ENCODE peak calls at places on chromosome 22, in seven cellular contexts. O, X, Q, S, D, Z and I are unnamed samples.

GRCh38 chr22:20035375-20036084 is 14.6 kb downstream of the TANGO2 start:
- DNase-seq in O (no peak), X (no peak), Q (no peak), S (no peak), D (no peak), Z (no peak), I (no peak)

GRCh38 chr22:32649515-32650200 is 151.8 kb upstream of the TIMP3 start:
- DNase-seq in O (no peak), X (no peak), Q (no peak), S (no peak), D (no peak), Z (no peak), I (no peak)

GRCh38 chr22:40215266-40215665 is 37.5 kb downstream of the TNRC6B start:
- DNase-seq in O (peak), X (no peak), Q (peak), S (no peak), D (no peak), Z (no peak), I (no peak)

GRCh38 chr22:36334838-36335603 is 52.7 kb downstream of the MYH9 start:
- DNase-seq in O (no peak), X (peak), Q (peak), S (no peak), D (no peak), Z (no peak), I (peak)

GRCh38 chr22:32606181-32606580 is 131.6 kb downstream of the FBXO7 start:
- DNase-seq in O (no peak), X (no peak), Q (no peak), S (peak), D (no peak), Z (no peak), I (no peak)

GRCh38 chr22:30266445-30267381 is at the start of gene OSM:
- DNase-seq in O (peak), X (no peak), Q (peak), S (no peak), D (no peak), Z (peak), I (no peak)

GRCh38 chr22:48714231-48714630 is 1113.4 kb downstream of the BRD1 start:
- DNase-seq in O (no peak), X (no peak), Q (no peak), S (no peak), D (no peak), Z (no peak), I (no peak)

GRCh38 chr22:42670921-42671709 is 21.9 kb upstream of the CYB5R3 start:
- DNase-seq in O (no peak), X (peak), Q (no peak), S (no peak), D (no peak), Z (no peak), I (no peak)

GRCh38 chr22:41447435-41448188 is 1.0 kb upstream of the TOB2 start:
- DNase-seq in O (peak), X (peak), Q (peak), S (peak), D (peak), Z (peak), I (peak)

GRCh38 chr22:46596819-46597218 is 23.4 kb upstream of the GRAMD4 start:
- DNase-seq in O (peak), X (no peak), Q (peak), S (peak), D (no peak), Z (no peak), I (peak)
- TF ChIP-seq CTCF in O (peak), X (no peak), Q (peak), S (peak), D (no peak), Z (no peak), I (peak)

GRCh38 chr22:46833228-46833627 is 70.8 kb downstream of the TBC1D22A start:
- DNase-seq in O (peak), X (peak), Q (peak), S (peak), D (no peak), Z (no peak), I (peak)
- TF ChIP-seq CTCF in O (no peak), X (peak), Q (peak), S (peak), D (no peak), Z (no peak), I (peak)

DNA sequence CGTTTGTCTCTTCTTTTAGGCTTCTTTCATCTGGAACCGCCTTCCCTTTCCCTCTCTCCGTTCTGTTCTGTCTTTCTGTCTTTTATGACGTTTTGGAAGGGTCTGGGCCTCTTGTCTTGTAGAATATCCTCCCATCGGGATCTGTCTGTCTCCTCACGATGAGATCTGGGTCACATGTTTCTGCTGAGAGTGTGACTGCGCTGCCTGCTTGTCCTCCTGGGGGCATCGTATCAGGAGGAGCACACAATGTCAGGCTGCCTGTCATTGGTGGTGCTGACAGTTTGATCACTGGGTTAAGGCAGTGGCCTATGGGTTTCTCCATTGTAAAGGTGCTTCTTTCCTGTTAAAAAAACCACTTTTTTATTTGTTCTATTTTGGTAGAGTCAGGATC is 60.4 kb upstream of the PARVG start:
- DNase-seq in O (no peak), X (no peak), Q (no peak), S (no peak), D (no peak), Z (no peak), I (no peak)
- TF ChIP-seq CTCF in O (no peak), X (no peak), Q (no peak), S (no peak), D (no peak), Z (no peak), I (no peak)

DNA sequence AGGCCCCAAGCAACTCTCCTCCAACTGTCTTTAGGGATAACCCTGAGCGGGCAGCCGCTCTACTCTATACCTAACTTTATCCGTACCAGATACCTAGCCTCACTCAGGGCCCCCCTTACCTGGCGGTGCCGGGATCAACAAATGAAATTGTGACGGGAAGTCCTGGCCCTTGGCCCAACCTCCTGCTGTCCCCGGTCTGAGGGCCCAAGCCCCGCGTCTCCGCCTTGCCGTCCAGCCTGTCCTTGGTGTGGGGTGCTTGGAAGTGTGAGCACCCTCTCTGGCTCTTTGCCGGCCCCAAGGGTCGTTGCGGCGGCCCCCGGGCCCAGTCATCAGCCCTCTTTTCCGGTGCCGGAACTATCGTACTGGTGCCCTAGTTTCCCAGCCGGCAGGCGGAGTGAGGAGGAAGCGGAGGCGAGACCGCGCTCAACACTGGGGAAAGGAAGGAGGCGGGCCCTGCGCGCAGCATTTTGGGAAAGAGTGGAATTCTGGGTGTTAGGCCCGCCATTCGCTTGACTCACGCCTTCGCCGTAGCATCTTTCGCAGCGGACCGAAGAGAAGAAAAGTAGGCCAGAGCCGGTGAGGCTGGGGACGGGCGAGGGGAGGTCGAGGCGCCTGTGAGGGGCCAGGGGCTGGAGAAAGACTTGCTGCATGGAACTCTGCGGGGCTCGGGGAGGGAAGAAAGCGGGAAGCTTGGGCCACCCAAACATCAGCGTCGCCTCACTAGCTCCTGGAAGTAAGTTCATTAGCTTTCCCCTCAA is at the start of gene SNRPD3:
- DNase-seq in O (peak), X (peak), Q (peak), S (peak), D (peak), Z (peak), I (peak)
- TF ChIP-seq CTCF in O (peak), X (no peak), Q (peak), S (peak), D (no peak), Z (no peak), I (no peak)

DNA sequence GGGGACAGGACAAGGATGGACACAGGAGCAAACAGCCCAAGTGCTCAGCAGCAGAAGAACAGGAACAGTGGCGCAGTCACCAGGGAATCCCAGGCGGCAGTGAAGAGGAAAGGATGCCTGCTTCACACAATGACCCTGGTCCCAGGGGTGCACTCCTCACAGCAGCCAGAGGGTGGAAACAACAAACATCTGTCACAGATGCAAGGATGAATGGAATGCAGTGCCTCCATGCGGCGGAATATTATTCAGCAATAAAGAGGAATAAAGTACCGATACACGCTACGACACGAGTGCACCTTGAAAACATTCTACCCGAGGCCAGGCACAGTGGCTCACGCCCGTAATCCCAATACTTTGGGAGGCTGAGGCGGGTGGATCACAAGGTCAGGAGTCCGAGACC is 12.7 kb downstream of the CSNK1E start:
- DNase-seq in O (no peak), X (no peak), Q (no peak), S (no peak), D (no peak), Z (no peak), I (no peak)
- TF ChIP-seq CTCF in O (no peak), X (peak), Q (peak), S (no peak), D (no peak), Z (no peak), I (no peak)

GRCh38 chr22:25201557-25202273 is 2.1 kb downstream of the CRYBB3 start:
- DNase-seq in O (no peak), X (no peak), Q (no peak), S (no peak), D (no peak), Z (no peak), I (no peak)
- TF ChIP-seq CTCF in O (no peak), X (no peak), Q (no peak), S (no peak), D (no peak), Z (no peak), I (no peak)

DNA sequence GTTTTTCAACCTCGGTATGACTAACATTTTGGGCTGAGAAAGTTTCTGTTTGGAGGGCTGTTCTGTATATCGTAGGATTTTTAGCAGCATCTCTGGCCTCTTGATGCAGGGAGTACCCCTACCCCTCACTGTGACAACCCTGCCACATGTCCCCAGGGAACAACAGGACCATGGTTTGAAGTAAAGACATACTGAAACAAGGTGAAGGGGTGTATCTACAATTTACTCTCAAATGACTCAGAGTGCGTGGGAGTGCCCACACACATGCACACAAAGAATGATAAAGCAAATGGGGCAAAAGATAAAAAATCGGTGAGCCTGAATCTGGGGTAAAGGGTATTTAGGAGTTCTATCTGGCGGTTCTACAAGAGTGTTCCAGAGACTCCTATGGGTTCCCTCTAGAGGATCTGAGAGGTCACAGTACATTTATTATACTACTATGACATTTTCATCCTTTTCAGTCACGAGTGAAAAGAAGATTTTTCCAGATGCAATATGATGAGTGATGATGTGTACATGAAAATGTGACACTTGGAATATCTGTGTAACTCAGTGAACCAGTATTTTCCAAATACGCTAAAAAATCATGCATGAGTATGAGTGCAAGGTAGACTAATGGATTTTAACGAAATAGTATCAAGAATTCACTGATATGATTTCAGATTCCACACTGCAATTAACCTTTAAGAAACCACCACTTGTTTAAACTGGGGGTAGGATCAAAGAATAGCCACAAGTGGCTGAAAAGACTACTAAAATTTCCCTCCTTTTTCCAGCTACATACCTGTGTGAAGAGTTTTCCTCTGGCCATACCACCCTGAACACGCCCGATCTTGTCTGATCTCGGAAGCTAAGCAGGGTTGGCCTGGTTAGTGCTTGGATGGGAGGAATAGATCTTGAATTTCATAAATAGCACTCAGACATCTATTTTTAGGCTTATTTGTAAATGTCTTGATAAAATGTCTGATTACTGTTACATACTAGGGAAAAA is 56.3 kb upstream of the YPEL1 start:
- DNase-seq in O (no peak), X (peak), Q (no peak), S (no peak), D (peak), Z (no peak), I (no peak)
- TF ChIP-seq CTCF in O (no peak), X (no peak), Q (no peak), S (no peak), D (no peak), Z (no peak), I (no peak)

GRCh38 chr22:23892626-23893445 is 1.3 kb upstream of the MIF start:
- DNase-seq in O (no peak), X (no peak), Q (no peak), S (no peak), D (no peak), Z (no peak), I (no peak)

GRCh38 chr22:23889620-23890019 is 4.6 kb upstream of the MIF start:
- DNase-seq in O (peak), X (no peak), Q (no peak), S (no peak), D (no peak), Z (no peak), I (no peak)

GRCh38 chr22:23892130-23892529 is 2.1 kb upstream of the MIF start:
- DNase-seq in O (no peak), X (no peak), Q (no peak), S (no peak), D (no peak), Z (no peak), I (no peak)

GRCh38 chr22:23891726-23892125 is 2.5 kb upstream of the MIF start:
- DNase-seq in O (no peak), X (no peak), Q (no peak), S (no peak), D (no peak), Z (no peak), I (no peak)

GRCh38 chr22:23888615-23889401 is 5.4 kb upstream of the MIF start:
- DNase-seq in O (no peak), X (peak), Q (no peak), S (peak), D (no peak), Z (no peak), I (no peak)
- TF ChIP-seq CTCF in O (no peak), X (peak), Q (no peak), S (peak), D (no peak), Z (no peak), I (no peak)

DNA sequence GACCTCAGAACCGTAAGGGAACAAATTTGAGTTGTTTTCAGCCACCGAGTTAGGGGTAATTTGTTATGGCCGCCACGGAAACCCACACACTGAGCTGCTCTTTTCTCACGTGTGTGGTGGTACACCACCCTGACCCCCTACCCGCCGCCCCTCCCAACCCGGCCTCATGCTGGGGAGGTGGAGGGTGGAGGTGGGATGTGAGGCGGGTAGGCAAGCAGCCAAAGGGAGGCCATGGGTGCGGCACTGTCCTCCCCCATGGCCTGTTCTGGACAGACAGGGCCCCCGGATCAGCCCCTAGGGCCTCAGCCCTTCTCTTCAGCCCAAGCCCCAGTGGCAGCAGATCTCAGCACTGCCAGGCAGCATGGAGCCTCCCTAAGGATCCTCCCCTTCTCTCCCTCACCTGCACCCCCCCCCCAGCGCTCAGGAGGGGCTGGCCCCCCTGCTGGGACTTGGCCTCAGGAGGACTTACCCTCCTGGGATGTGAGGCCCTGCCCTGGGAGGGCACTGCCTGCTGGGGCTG is 7.9 kb downstream of the PRR5 start:
- DNase-seq in O (no peak), X (no peak), Q (no peak), S (no peak), D (no peak), Z (peak), I (no peak)
- TF ChIP-seq CTCF in O (no peak), X (no peak), Q (no peak), S (no peak), D (no peak), Z (no peak), I (no peak)

GRCh38 chr22:37726240-37726887 is 29.5 kb downstream of the TRIOBP start:
- DNase-seq in O (no peak), X (peak), Q (no peak), S (no peak), D (no peak), Z (no peak), I (no peak)
- TF ChIP-seq CTCF in O (no peak), X (peak), Q (peak), S (no peak), D (no peak), Z (no peak), I (no peak)